ENCODE peak calls at places on chromosomes 16 and 17, in ten cellular contexts. One of them, this sample, is unnamed.

GRCh38 chr16:60605176-60605575 is 1431.1 kb downstream of the CDH8 start:
- DNase-seq in Caki2: no peak
- DNase-seq in A549: no peak
- DNase-seq in MCF 10A: no peak
- DNase-seq in NB4: no peak
- DNase-seq in stimulated activated CD4-positive, alpha-beta T cell treated with anti-CD3 and anti-CD28 coated beads, Interleukin-1b, Interleukin-23, amount 100 ng/mL, for 4 hours: no peak
- DNase-seq in naive thymus-derived CD4-positive, alpha-beta T cell: no peak
- DNase-seq in hepatic stellate cell: no peak
- DNase-seq in erythroblast: no peak
- DNase-seq in transverse colon: no peak
- DNase-seq in this sample: no peak

GRCh38 chr16:70749681-70750601 is 51.0 kb downstream of the VAC14 start:
- DNase-seq in Caki2: peak
- DNase-seq in A549: no peak
- DNase-seq in MCF 10A: no peak
- DNase-seq in NB4: peak
- DNase-seq in stimulated activated CD4-positive, alpha-beta T cell treated with anti-CD3 and anti-CD28 coated beads, Interleukin-1b, Interleukin-23, amount 100 ng/mL, for 4 hours: no peak
- DNase-seq in naive thymus-derived CD4-positive, alpha-beta T cell: no peak
- DNase-seq in hepatic stellate cell: no peak
- DNase-seq in erythroblast: no peak
- DNase-seq in transverse colon: no peak
- DNase-seq in this sample: no peak

GRCh38 chr17:7004398-7005253 is 7.8 kb upstream of the RNASEK start:
- DNase-seq in Caki2: peak
- DNase-seq in A549: peak
- DNase-seq in MCF 10A: peak
- DNase-seq in NB4: peak
- DNase-seq in stimulated activated CD4-positive, alpha-beta T cell treated with anti-CD3 and anti-CD28 coated beads, Interleukin-1b, Interleukin-23, amount 100 ng/mL, for 4 hours: peak
- DNase-seq in naive thymus-derived CD4-positive, alpha-beta T cell: peak
- DNase-seq in hepatic stellate cell: no peak
- DNase-seq in erythroblast: peak
- DNase-seq in transverse colon: no peak
- DNase-seq in this sample: peak

GRCh38 chr16:84913315-84913714 is 93.5 kb downstream of the CRISPLD2 start:
- DNase-seq in Caki2: no peak
- DNase-seq in A549: no peak
- DNase-seq in MCF 10A: no peak
- DNase-seq in NB4: peak
- DNase-seq in stimulated activated CD4-positive, alpha-beta T cell treated with anti-CD3 and anti-CD28 coated beads, Interleukin-1b, Interleukin-23, amount 100 ng/mL, for 4 hours: no peak
- DNase-seq in naive thymus-derived CD4-positive, alpha-beta T cell: no peak
- DNase-seq in hepatic stellate cell: no peak
- DNase-seq in erythroblast: no peak
- DNase-seq in transverse colon: peak
- DNase-seq in this sample: no peak

GRCh38 chr17:78407387-78407990 is 29.0 kb downstream of the PGS1 start:
- DNase-seq in Caki2: no peak
- DNase-seq in A549: no peak
- DNase-seq in MCF 10A: no peak
- DNase-seq in NB4: peak
- DNase-seq in stimulated activated CD4-positive, alpha-beta T cell treated with anti-CD3 and anti-CD28 coated beads, Interleukin-1b, Interleukin-23, amount 100 ng/mL, for 4 hours: no peak
- DNase-seq in naive thymus-derived CD4-positive, alpha-beta T cell: no peak
- DNase-seq in hepatic stellate cell: no peak
- DNase-seq in erythroblast: no peak
- DNase-seq in transverse colon: no peak
- DNase-seq in this sample: no peak

GRCh38 chr17:4090898-4091297 is 51.9 kb downstream of the ZZEF1 start:
- DNase-seq in Caki2: no peak
- DNase-seq in A549: no peak
- DNase-seq in MCF 10A: no peak
- DNase-seq in NB4: no peak
- DNase-seq in stimulated activated CD4-positive, alpha-beta T cell treated with anti-CD3 and anti-CD28 coated beads, Interleukin-1b, Interleukin-23, amount 100 ng/mL, for 4 hours: no peak
- DNase-seq in naive thymus-derived CD4-positive, alpha-beta T cell: no peak
- DNase-seq in hepatic stellate cell: no peak
- DNase-seq in erythroblast: no peak
- DNase-seq in transverse colon: no peak
- DNase-seq in this sample: no peak

GRCh38 chr16:9092963-9093477 is 1.6 kb downstream of the HAPSTR1 start:
- DNase-seq in Caki2: no peak
- DNase-seq in A549: peak
- DNase-seq in MCF 10A: no peak
- DNase-seq in NB4: peak
- DNase-seq in stimulated activated CD4-positive, alpha-beta T cell treated with anti-CD3 and anti-CD28 coated beads, Interleukin-1b, Interleukin-23, amount 100 ng/mL, for 4 hours: no peak
- DNase-seq in naive thymus-derived CD4-positive, alpha-beta T cell: no peak
- DNase-seq in hepatic stellate cell: no peak
- DNase-seq in erythroblast: peak
- DNase-seq in transverse colon: peak
- DNase-seq in this sample: no peak

GRCh38 chr17:45871718-45872117 is 22.6 kb upstream of the MAPT start:
- DNase-seq in Caki2: no peak
- DNase-seq in A549: no peak
- DNase-seq in MCF 10A: no peak
- DNase-seq in NB4: no peak
- DNase-seq in stimulated activated CD4-positive, alpha-beta T cell treated with anti-CD3 and anti-CD28 coated beads, Interleukin-1b, Interleukin-23, amount 100 ng/mL, for 4 hours: no peak
- DNase-seq in naive thymus-derived CD4-positive, alpha-beta T cell: no peak
- DNase-seq in hepatic stellate cell: no peak
- DNase-seq in erythroblast: no peak
- DNase-seq in transverse colon: no peak
- DNase-seq in this sample: no peak

GRCh38 chr17:48427598-48427997 is 2.4 kb downstream of the SKAP1 start:
- DNase-seq in Caki2: no peak
- DNase-seq in A549: no peak
- DNase-seq in MCF 10A: no peak
- DNase-seq in NB4: peak
- DNase-seq in stimulated activated CD4-positive, alpha-beta T cell treated with anti-CD3 and anti-CD28 coated beads, Interleukin-1b, Interleukin-23, amount 100 ng/mL, for 4 hours: peak
- DNase-seq in naive thymus-derived CD4-positive, alpha-beta T cell: peak
- DNase-seq in hepatic stellate cell: no peak
- DNase-seq in erythroblast: no peak
- DNase-seq in transverse colon: peak
- DNase-seq in this sample: no peak

GRCh38 chr17:2239882-2240430 is 63.6 kb downstream of the SMG6 start:
- DNase-seq in Caki2: peak
- DNase-seq in A549: peak
- DNase-seq in MCF 10A: peak
- DNase-seq in NB4: no peak
- DNase-seq in stimulated activated CD4-positive, alpha-beta T cell treated with anti-CD3 and anti-CD28 coated beads, Interleukin-1b, Interleukin-23, amount 100 ng/mL, for 4 hours: no peak
- DNase-seq in naive thymus-derived CD4-positive, alpha-beta T cell: no peak
- DNase-seq in hepatic stellate cell: peak
- DNase-seq in erythroblast: peak
- DNase-seq in transverse colon: peak
- DNase-seq in this sample: no peak

GRCh38 chr17:67784364-67785121 is 40.8 kb upstream of the BPTF start:
- DNase-seq in Caki2: no peak
- DNase-seq in A549: no peak
- DNase-seq in MCF 10A: no peak
- DNase-seq in NB4: peak
- DNase-seq in stimulated activated CD4-positive, alpha-beta T cell treated with anti-CD3 and anti-CD28 coated beads, Interleukin-1b, Interleukin-23, amount 100 ng/mL, for 4 hours: no peak
- DNase-seq in naive thymus-derived CD4-positive, alpha-beta T cell: no peak
- DNase-seq in hepatic stellate cell: no peak
- DNase-seq in erythroblast: peak
- DNase-seq in transverse colon: peak
- DNase-seq in this sample: no peak